ENCODE peak calls at places on chromosomes 5 and 9, in five cellular contexts. Q, H, K, T and P are unnamed samples.

GRCh38 chr5:138981131-138981530 is 106.0 kb upstream of the LRRTM2 start:
- DNase-seq in K (no peak), H (no peak), Q (no peak), T (no peak), P (no peak)

GRCh38 chr9:25716220-25716872 is 38.1 kb upstream of the TUSC1 start:
- DNase-seq in T (no peak), Q (no peak), H (peak; percentile 6), K (peak; percentile 5), P (peak; percentile 84)

GRCh38 chr9:16257604-16258003 is 612.9 kb downstream of the BNC2 start:
- DNase-seq in H (no peak), T (no peak), K (no peak), Q (no peak), P (peak; percentile 28)

GRCh38 chr9:89701221-89701798 is 96.5 kb downstream of the GADD45G start:
- DNase-seq in K (no peak), T (peak; percentile 73), H (no peak), Q (no peak), P (no peak)

GRCh38 chr9:127154390-127155191 is 32.2 kb upstream of the ANGPTL2 start:
- DNase-seq in H (no peak), Q (no peak), K (no peak), T (peak; percentile 70), P (no peak)

GRCh38 chr9:34590376-34591090 is 1.0 kb upstream of the CNTFR start:
- DNase-seq in K (no peak), T (no peak), H (no peak), Q (no peak), P (peak; percentile 66)

GRCh38 chr9:103397868-103398600 is 402.9 kb downstream of the CYLC2 start:
- DNase-seq in H (peak; percentile 51), Q (peak; percentile 24), T (no peak), K (peak; percentile 21), P (peak; percentile 36)

GRCh38 chr5:110054240-110054639 is 364.5 kb downstream of the MAN2A1 start:
- DNase-seq in T (peak; percentile 12), K (no peak), H (peak; percentile 9), Q (peak; percentile 50), P (peak; percentile 20)

GRCh38 chr9:35318741-35319140 is 156.9 kb downstream of the UNC13B start:
- DNase-seq in K (no peak), H (no peak), Q (no peak), T (no peak), P (no peak)

GRCh38 chr5:168951764-168952163 is 349.2 kb downstream of the SLIT3 start:
- DNase-seq in T (no peak), K (no peak), Q (no peak), H (no peak), P (no peak)

GRCh38 chr5:35687961-35688360 is 70.3 kb downstream of the SPEF2 start:
- DNase-seq in Q (no peak), T (no peak), K (no peak), H (no peak), P (no peak)

GRCh38 chr5:139182528-139183296 is 15.5 kb downstream of the SIL1 start:
- DNase-seq in Q (no peak), H (no peak), K (no peak), T (no peak), P (no peak)

GRCh38 chr9:10251490-10251889 is 361.3 kb downstream of the PTPRD start:
- DNase-seq in H (peak; percentile 2), Q (no peak), T (no peak), K (no peak), P (no peak)

GRCh38 chr5:140043508-140043872 is 391 bp upstream of the NRG2 start:
- DNase-seq in H (no peak), T (no peak), Q (no peak), K (peak; percentile 78), P (peak; percentile 81)

GRCh38 chr9:132637801-132638200 is 32.0 kb downstream of the DDX31 start:
- DNase-seq in T (no peak), Q (no peak), H (no peak), K (no peak), P (no peak)

DNA sequence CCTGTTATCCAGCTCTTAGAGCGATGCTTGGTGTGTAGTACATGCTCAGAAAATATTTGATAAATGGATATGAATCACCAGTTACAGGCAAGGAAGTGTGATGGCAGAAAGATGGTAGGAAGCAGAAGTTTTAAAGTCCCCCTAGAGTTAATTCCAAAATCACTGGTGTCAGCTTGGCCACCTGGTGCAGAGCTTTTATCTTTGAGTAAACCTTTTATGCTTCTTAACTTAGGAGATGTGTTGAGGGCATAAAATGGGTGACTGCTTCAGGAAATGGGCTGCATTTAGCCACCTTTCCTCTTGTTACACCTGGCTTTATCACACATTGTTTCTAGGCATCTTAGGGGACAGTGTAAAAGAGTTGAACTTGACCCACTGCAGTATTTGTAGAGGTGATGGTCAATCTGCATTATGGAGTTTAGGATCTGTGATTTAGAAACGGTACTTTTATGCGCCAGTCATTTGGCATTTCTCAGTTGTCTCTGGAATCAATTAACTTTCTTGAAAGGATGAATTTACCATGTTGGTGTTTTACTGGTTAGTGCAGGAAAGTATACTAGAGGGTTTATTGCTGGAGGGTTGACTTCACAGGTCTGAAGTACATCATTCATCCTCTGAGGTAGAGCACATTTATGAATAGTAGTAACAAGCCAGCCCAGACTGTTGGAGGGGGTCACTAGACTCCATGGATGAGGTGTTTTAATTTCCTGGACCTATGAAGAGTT is 7.5 kb upstream of the FAM120AOS start:
- DNase-seq in T (no peak), K (no peak), Q (no peak), H (no peak), P (no peak)
- TF ChIP-seq JUNB in T (no peak), K (no peak), Q (no peak), H (no peak), P (no peak)

DNA sequence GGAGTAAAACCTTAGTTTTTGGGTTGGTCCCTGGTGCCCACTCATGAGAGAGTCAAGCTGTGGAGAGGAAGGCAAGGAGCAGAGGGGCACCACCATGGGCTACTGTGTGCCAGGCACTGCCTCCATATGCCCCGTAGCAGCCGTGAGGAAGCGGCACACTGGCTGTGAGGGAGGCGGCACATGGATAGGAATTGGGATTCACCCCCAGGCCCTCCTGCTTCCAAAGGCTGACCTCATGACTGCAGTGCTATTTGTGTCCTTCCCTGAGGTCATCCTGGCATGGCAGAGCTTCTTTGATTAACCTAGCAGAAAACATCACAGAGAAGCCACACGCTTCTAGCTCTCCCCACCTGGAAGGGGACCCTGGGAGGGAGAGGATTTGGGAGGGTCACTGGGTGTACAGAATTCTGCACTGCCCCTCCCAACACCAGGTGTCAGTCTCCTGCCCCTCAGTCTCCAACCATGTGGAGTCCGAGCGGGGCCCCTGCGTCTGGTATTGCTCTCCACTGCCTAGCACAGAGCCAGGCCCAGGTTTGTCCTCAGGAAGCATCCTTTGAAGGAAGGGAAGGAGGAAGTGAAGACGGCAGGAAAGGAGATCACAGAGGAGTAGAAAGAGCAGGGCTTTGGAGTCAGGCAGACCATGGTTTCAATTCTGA is 109.9 kb downstream of the RGS3 start:
- DNase-seq in Q (no peak), H (no peak), K (no peak), T (no peak), P (no peak)
- TF ChIP-seq JUNB in Q (no peak), H (no peak), K (no peak), T (no peak), P (no peak)

GRCh38 chr5:78527054-78527884 is 121.3 kb downstream of the LHFPL2 start:
- DNase-seq in K (peak; percentile 60), T (no peak), H (no peak), Q (peak; percentile 82), P (peak; percentile 62)
- TF ChIP-seq JUNB in K (no peak), T (no peak), H (no peak), Q (no peak), P (no peak)

DNA sequence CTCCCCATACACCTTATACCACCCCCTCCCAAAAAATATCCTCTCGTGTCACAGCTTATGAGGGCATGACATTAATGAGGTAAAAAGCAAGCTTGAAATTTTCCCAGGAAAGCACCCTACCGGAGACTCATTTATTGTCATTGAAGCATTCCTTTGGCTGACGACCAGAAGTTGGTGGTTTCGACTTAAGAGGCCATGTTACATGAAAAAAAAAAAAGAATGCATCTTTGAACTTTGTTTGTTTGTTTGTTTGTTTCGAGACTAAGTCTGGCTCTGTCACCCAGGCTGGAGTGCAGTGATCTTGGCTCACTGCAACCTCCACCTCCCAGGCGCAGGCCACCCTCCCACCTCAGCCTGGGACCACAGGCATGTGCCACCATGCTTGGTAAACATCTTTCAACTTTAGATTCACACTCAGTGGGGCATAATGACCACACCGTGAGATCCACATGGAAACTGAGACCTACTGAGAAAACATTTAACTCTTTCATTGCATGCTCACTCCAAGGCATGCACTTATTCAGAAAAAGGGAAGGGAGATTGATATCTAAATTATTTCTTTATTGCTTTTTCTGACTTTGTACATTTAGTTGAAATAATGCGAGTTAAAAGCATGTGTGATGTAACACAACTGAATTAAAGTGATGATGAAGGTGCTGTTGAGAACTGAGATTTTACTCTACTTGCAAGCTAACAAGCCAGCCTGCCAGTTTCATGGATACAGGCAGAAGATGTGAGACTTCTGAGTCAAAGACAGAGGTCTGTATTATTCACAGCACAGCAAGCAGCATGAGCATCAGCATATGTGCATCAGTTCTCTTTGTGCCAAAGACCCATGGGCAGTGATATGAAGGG is 5.1 kb upstream of the RAB14 start:
- DNase-seq in K (no peak), Q (no peak), H (no peak), T (no peak), P (peak; percentile 32)
- TF ChIP-seq JUNB in K (no peak), Q (no peak), H (no peak), T (peak; percentile 14), P (no peak)

DNA sequence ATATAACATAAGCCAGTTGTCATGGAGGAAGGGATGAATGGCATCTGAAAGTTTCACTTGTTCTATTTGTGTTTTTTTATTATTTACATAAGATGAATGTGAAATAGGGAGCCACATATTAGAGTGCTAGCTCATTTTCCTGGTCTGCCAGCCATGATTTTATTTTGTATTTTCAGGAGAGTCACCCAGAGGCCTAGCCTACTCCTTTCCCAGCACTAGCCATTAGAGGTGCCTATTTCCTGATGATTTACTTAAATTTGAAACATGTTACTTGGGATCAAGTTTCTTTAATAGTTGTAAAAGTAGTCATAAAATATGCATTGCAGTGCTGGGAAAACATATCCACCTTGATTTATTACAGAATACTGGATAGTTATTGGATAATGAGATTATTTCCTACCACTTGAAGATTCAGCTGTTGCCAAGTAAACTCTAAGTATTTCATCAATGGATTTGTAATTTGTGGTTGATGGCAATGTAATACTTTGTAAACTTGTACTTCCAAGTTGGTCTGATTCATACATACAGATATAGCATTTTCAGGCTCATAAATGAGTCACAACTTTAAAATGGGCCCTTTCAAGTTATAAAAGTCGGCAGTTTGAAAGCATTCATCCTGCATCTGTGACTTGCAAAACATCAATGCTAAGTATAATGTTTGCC is 50.8 kb downstream of the KCNN2 start:
- DNase-seq in Q (no peak), K (no peak), H (no peak), T (no peak), P (no peak)
- TF ChIP-seq JUNB in Q (no peak), K (no peak), H (no peak), T (peak; percentile 79), P (no peak)

GRCh38 chr5:39532511-39532910 is 107.7 kb upstream of the DAB2 start:
- DNase-seq in H (no peak), K (no peak), T (no peak), Q (no peak), P (no peak)
- TF ChIP-seq JUNB in H (no peak), K (no peak), T (no peak), Q (no peak), P (no peak)

GRCh38 chr5:32346869-32347268 is 34.1 kb upstream of the MTMR12 start:
- DNase-seq in K (no peak), Q (no peak), H (no peak), T (no peak), P (no peak)
- TF ChIP-seq JUNB in K (no peak), Q (no peak), H (no peak), T (no peak), P (no peak)